ENCODE peak calls at places on chromosomes 7 and 10, in eight cellular contexts. Y is fibroblast of the aortic adventitia; I is stomach; K is cardiac muscle cell; E is brain microvascular endothelial cell; H is tibial artery; F is effector memory CD4-positive, alpha-beta T cell; L is upper lobe of right lung. J is an unnamed sample.

GRCh38 chr7:148624735-148625134 is 34.2 kb downstream of the C7orf33 start:
- DNase-seq in Y (no peak), I (no peak), K (no peak), E (no peak), H (no peak), F (no peak), L (no peak), J (no peak)

GRCh38 chr7:88480901-88481300 is 174.2 kb upstream of the STEAP4 start:
- DNase-seq in Y (no peak), I (no peak), K (no peak), E (no peak), H (no peak), F (no peak), L (no peak), J (no peak)

GRCh38 chr7:121343302-121343701 is 14.5 kb downstream of the WNT16 start:
- DNase-seq in Y (no peak), I (no peak), K (no peak), E (no peak), H (no peak), F (no peak), L (no peak), J (no peak)

GRCh38 chr7:140218656-140219055 is 41.9 kb upstream of the KDM7A start:
- DNase-seq in Y (no peak), I (no peak), K (no peak), E (no peak), H (no peak), F (no peak), L (no peak), J (no peak)

GRCh38 chr10:118802126-118802793 is 47.5 kb upstream of the CACUL1 start:
- DNase-seq in Y (no peak), I (peak), K (no peak), E (no peak), H (peak), F (no peak), L (peak), J (peak)

GRCh38 chr7:50312589-50313162 is 8.2 kb downstream of the IKZF1 start:
- DNase-seq in Y (no peak), I (no peak), K (no peak), E (no peak), H (no peak), F (no peak), L (no peak), J (no peak)

GRCh38 chr7:26188291-26188999 is 12.1 kb downstream of the HNRNPA2B1 start:
- DNase-seq in Y (no peak), I (no peak), K (no peak), E (no peak), H (no peak), F (no peak), L (no peak), J (no peak)

GRCh38 chr10:89861584-89862287 is 160.3 kb downstream of the KIF20B start:
- DNase-seq in Y (peak), I (no peak), K (no peak), E (peak), H (no peak), F (no peak), L (no peak), J (peak)

GRCh38 chr10:33899578-33900531 is 565.4 kb upstream of the NRP1 start:
- DNase-seq in Y (peak), I (no peak), K (no peak), E (no peak), H (no peak), F (no peak), L (no peak), J (no peak)

GRCh38 chr10:98096731-98097130 is 37.7 kb upstream of the R3HCC1L start:
- DNase-seq in Y (no peak), I (no peak), K (no peak), E (no peak), H (no peak), F (no peak), L (no peak), J (no peak)

GRCh38 chr10:507908-508444 is 181.5 kb downstream of the DIP2C start:
- DNase-seq in Y (no peak), I (no peak), K (no peak), E (no peak), H (peak), F (no peak), L (no peak), J (no peak)

GRCh38 chr10:102783541-102783930 is 39.8 kb downstream of the WBP1L start:
- DNase-seq in Y (no peak), I (no peak), K (no peak), E (no peak), H (no peak), F (no peak), L (no peak), J (no peak)

GRCh38 chr7:117630501-117630900 is 150.7 kb downstream of the CFTR start:
- DNase-seq in Y (no peak), I (no peak), K (no peak), E (no peak), H (no peak), F (no peak), L (no peak), J (no peak)

GRCh38 chr7:98341106-98341505 is 59.6 kb downstream of the BRI3 start:
- DNase-seq in Y (peak), I (no peak), K (no peak), E (no peak), H (no peak), F (no peak), L (no peak), J (no peak)

GRCh38 chr7:118109607-118110006 is 74.4 kb upstream of the LSM8 start:
- DNase-seq in Y (no peak), I (no peak), K (no peak), E (no peak), H (no peak), F (no peak), L (no peak), J (peak)

GRCh38 chr7:47722126-47722525 is 140.2 kb upstream of the TNS3 start:
- DNase-seq in Y (no peak), I (peak), K (no peak), E (no peak), H (no peak), F (no peak), L (no peak), J (no peak)

GRCh38 chr7:83599131-83599530 is 49.8 kb downstream of the SEMA3E start:
- DNase-seq in Y (no peak), I (no peak), K (no peak), E (no peak), H (no peak), F (no peak), L (no peak), J (no peak)

GRCh38 chr7:51316262-51316665 is 345 bp downstream of the COBL start:
- DNase-seq in Y (no peak), I (peak), K (no peak), E (no peak), H (no peak), F (no peak), L (peak), J (peak)

DNA sequence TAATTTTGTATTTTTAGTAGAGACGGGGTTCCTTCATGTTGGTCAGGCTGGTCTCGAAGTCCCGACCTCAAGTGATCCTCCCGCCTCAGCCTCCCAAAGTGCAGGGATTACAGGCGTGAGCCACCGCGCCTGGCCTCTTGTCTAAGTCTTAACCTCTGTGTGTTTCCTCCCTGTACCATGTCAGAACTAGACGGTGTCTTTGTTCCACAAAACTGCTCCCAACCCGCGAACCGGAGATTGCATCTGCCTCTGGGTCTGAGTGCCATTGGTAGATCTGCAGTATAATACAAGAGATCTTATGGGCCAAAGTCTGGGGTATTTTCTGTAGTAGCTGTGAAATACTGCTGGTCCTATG is 1.3 kb upstream of the EEF1AKMT2 start:
- DNase-seq in Y (no peak), I (no peak), K (no peak), E (no peak), H (no peak), F (no peak), L (no peak), J (no peak)
- H3K4me3 ChIP-seq in Y (no peak), I (peak), K (no peak), E (no peak), H (peak), F (no peak), L (peak), J (no peak)

GRCh38 chr7:95716357-95717122 is 55.8 kb upstream of the DYNC1I1 start:
- DNase-seq in Y (peak), I (no peak), K (no peak), E (no peak), H (no peak), F (no peak), L (no peak), J (no peak)

GRCh38 chr7:95723583-95724180 is 48.7 kb upstream of the DYNC1I1 start:
- DNase-seq in Y (peak), I (no peak), K (peak), E (peak), H (no peak), F (no peak), L (no peak), J (peak)

GRCh38 chr7:95715274-95715673 is 57.1 kb upstream of the DYNC1I1 start:
- DNase-seq in Y (no peak), I (no peak), K (no peak), E (no peak), H (no peak), F (no peak), L (no peak), J (no peak)

DNA sequence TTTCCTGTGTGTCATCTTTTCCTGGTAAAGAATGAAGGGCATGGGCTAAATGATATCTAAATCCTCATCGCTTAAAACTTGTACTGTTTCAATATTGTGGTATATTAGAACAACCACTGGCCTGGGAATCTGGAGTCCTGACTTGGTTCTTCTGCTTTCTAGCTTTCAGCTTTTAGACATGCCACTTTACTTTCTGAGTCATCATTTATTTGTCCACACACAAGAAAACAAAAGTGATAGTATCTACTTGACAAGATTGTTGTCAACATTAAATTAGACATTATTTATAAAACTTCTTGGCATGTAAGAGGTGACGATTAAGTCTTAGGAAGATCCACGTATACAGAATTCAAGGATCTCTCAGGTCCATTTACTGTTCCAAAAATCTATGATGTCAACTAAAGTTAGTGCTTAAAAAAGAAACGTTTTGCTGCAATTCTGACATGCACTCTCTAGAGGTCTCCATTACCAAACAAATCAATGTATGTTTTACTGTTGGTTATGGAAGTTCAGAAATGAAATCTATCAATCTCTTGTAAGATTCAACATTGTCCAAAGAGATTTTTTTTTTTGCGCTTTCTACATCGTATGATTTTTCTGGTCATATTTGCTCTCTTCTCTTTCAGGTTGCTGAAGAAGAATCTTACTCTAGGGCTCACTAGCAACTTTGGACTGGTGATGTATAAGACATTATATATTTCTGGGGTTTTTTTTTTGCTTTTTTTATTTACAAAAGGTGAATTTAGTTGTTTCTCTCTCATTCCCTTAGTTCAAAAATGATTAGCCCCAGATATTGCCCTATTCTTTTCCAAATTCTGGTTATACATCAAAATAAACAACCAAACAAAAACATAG is 53.6 kb upstream of the DYNC1I1 start:
- DNase-seq in Y (peak), I (no peak), K (no peak), E (no peak), H (no peak), F (no peak), L (no peak), J (no peak)
- H3K4me3 ChIP-seq in Y (no peak), I (no peak), K (no peak), E (no peak), H (no peak), F (no peak), L (no peak), J (no peak)

DNA sequence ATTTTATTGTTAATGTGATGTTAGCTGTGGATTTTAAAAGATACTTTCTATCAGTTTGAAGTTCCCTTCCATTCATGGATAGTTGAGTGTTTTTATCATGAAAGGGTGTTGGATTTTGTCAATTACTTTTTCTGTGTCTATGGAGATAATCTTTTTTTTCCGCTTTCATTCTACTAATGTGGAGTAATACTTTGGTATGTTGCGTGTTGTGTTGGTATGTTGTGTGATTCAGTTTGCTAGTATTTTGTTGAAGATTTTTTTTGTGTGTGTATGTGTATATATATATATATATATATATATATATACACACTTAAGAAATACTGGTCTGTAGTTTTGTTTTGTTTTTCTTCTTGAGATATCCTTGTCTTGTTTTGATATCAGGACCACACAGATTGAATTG is 100.3 kb downstream of the CCSER2 start:
- DNase-seq in Y (peak), I (no peak), K (no peak), E (no peak), H (no peak), F (no peak), L (no peak), J (no peak)
- H3K4me3 ChIP-seq in Y (no peak), I (no peak), K (no peak), E (no peak), H (no peak), F (no peak), L (no peak), J (no peak)

GRCh38 chr7:76328390-76328789 is 25.9 kb downstream of the HSPB1 start:
- DNase-seq in Y (no peak), I (no peak), K (no peak), E (no peak), H (no peak), F (no peak), L (no peak), J (no peak)
- H3K4me3 ChIP-seq in Y (no peak), I (no peak), K (no peak), E (no peak), H (no peak), F (no peak), L (no peak), J (no peak)

GRCh38 chr7:23298141-23298851 is 843 bp upstream of the MALSU1 start:
- DNase-seq in Y (peak), I (no peak), K (peak), E (peak), H (no peak), F (no peak), L (no peak), J (no peak)
- H3K4me3 ChIP-seq in Y (no peak), I (peak), K (peak), E (peak), H (peak), F (peak), L (peak), J (no peak)

DNA sequence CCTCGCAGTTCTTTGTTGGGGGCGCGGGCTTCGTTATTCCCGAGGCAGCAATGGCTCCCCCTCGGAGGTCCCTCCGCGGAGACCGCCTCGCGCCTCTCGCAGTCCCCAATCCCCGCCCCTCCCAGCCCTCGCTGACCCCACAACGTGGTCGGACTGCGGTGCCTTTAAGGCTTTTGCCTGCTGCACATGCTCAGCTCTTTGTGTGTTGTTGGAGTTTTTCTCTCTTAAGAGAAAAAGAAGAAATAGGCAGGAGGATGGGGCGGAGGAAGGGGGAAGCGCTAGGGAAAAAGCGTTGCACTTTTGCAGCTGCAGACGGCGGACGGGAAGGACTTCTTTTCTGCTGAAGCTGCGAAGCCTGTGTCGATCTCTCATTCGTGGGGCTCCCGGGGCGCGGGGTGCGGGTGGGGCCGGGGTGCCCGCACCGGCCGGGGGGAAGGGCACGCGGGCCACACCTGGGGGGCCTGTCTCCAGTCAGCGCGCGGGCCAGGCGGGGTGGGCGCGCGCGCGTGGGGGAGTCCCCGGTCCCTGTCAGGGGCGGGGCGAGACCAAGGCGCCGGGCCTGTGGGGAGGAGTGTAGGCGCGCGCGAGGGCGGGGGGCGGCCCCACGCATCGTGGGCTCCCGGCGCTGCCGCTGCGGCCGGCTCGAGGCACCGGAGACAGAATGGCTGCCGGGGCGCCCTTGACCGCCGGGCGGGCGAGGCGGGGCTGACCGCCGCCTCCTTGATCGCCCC is 445 bp upstream of the ATRNL1 start:
- DNase-seq in Y (peak), I (no peak), K (peak), E (peak), H (no peak), F (no peak), L (peak), J (no peak)
- H3K4me3 ChIP-seq in Y (peak), I (peak), K (peak), E (peak), H (peak), F (peak), L (peak), J (no peak)

GRCh38 chr7:101169838-101170531 is 4.6 kb upstream of the VGF start:
- DNase-seq in Y (peak), I (peak), K (peak), E (peak), H (peak), F (peak), L (peak), J (peak)
- H3K4me3 ChIP-seq in Y (no peak), I (no peak), K (no peak), E (no peak), H (no peak), F (peak), L (no peak), J (no peak)

GRCh38 chr10:70051878-70052277 is 768 bp upstream of the MACROH2A2 start:
- DNase-seq in Y (no peak), I (no peak), K (no peak), E (no peak), H (no peak), F (no peak), L (no peak), J (no peak)
- H3K4me3 ChIP-seq in Y (peak), I (peak), K (peak), E (peak), H (no peak), F (no peak), L (peak), J (no peak)